ENCODE peak calls at places on chromosomes 3 and 15, in seven cellular contexts. One of them, this sample, is unnamed. For H3K4me1, the result is how much of the 10 kb centered on the place peaks cover.

GRCh38 chr3:152496286-152496685 is 227.6 kb downstream of the MBNL1 start:
- DNase-seq in right lobe of liver: no peak
- DNase-seq in trophoblast cell: no peak
- DNase-seq in tibial artery: no peak
- DNase-seq in Caco-2: no peak
- DNase-seq in right cardiac atrium: no peak
- DNase-seq in HepG2: no peak
- DNase-seq in this sample: no peak

GRCh38 chr3:23019596-23020300 is 183.4 kb upstream of the UBE2E2 start:
- DNase-seq in Caco-2: peak
- DNase-seq in right lobe of liver: no peak
- DNase-seq in HepG2: no peak
- DNase-seq in trophoblast cell: peak
- DNase-seq in right cardiac atrium: peak
- DNase-seq in tibial artery: no peak
- DNase-seq in this sample: no peak

GRCh38 chr3:117202415-117202814 is 492.8 kb downstream of the TUSC7 start:
- DNase-seq in right lobe of liver: no peak
- DNase-seq in Caco-2: no peak
- DNase-seq in HepG2: no peak
- DNase-seq in tibial artery: no peak
- DNase-seq in right cardiac atrium: no peak
- DNase-seq in trophoblast cell: no peak
- DNase-seq in this sample: no peak

GRCh38 chr3:133136114-133137041 is 98.2 kb downstream of the TMEM108 start:
- DNase-seq in tibial artery: no peak
- DNase-seq in right cardiac atrium: no peak
- DNase-seq in HepG2: no peak
- DNase-seq in Caco-2: no peak
- DNase-seq in trophoblast cell: no peak
- DNase-seq in right lobe of liver: no peak
- DNase-seq in this sample: no peak

GRCh38 chr3:177906573-177907229 is 629.5 kb upstream of the KCNMB2 start:
- DNase-seq in Caco-2: no peak
- DNase-seq in right cardiac atrium: no peak
- DNase-seq in tibial artery: no peak
- DNase-seq in HepG2: no peak
- DNase-seq in right lobe of liver: no peak
- DNase-seq in trophoblast cell: no peak
- DNase-seq in this sample: no peak

GRCh38 chr15:70451861-70452653 is 311.3 kb downstream of the UACA start:
- DNase-seq in tibial artery: no peak
- DNase-seq in trophoblast cell: peak
- DNase-seq in HepG2: no peak
- DNase-seq in right cardiac atrium: no peak
- DNase-seq in Caco-2: no peak
- DNase-seq in right lobe of liver: peak
- DNase-seq in this sample: no peak

GRCh38 chr3:4776980-4777581 is 202.2 kb upstream of the BHLHE40 start:
- DNase-seq in right lobe of liver: no peak
- DNase-seq in Caco-2: peak
- DNase-seq in tibial artery: no peak
- DNase-seq in trophoblast cell: peak
- DNase-seq in HepG2: no peak
- DNase-seq in right cardiac atrium: no peak
- DNase-seq in this sample: no peak

GRCh38 chr3:136753112-136753939 is 1.1 kb upstream of the STAG1 start:
- DNase-seq in right lobe of liver: no peak
- DNase-seq in tibial artery: no peak
- DNase-seq in Caco-2: no peak
- DNase-seq in trophoblast cell: no peak
- DNase-seq in HepG2: no peak
- DNase-seq in right cardiac atrium: no peak
- DNase-seq in this sample: no peak

GRCh38 chr3:55724851-55725250 is 237.7 kb upstream of the WNT5A start:
- DNase-seq in right lobe of liver: no peak
- DNase-seq in tibial artery: no peak
- DNase-seq in right cardiac atrium: no peak
- DNase-seq in Caco-2: no peak
- DNase-seq in trophoblast cell: no peak
- DNase-seq in HepG2: no peak
- DNase-seq in this sample: no peak

GRCh38 chr3:57152761-57153160 is 12.4 kb downstream of the IL17RD start:
- DNase-seq in right lobe of liver: no peak
- DNase-seq in trophoblast cell: no peak
- DNase-seq in Caco-2: no peak
- DNase-seq in right cardiac atrium: no peak
- DNase-seq in HepG2: no peak
- DNase-seq in tibial artery: no peak
- DNase-seq in this sample: no peak

GRCh38 chr3:57147071-57147470 is 18.1 kb downstream of the IL17RD start:
- DNase-seq in right cardiac atrium: no peak
- DNase-seq in HepG2: no peak
- DNase-seq in right lobe of liver: no peak
- DNase-seq in trophoblast cell: no peak
- DNase-seq in tibial artery: no peak
- DNase-seq in Caco-2: no peak
- DNase-seq in this sample: no peak

GRCh38 chr3:57151021-57151449 is 14.1 kb downstream of the IL17RD start:
- DNase-seq in Caco-2: no peak
- DNase-seq in tibial artery: no peak
- DNase-seq in right lobe of liver: no peak
- DNase-seq in right cardiac atrium: no peak
- DNase-seq in HepG2: no peak
- DNase-seq in trophoblast cell: no peak
- DNase-seq in this sample: no peak

GRCh38 chr3:57152150-57152549 is 13.0 kb downstream of the IL17RD start:
- DNase-seq in right lobe of liver: no peak
- DNase-seq in right cardiac atrium: peak
- DNase-seq in Caco-2: no peak
- DNase-seq in trophoblast cell: no peak
- DNase-seq in tibial artery: peak
- DNase-seq in HepG2: peak
- DNase-seq in this sample: no peak

DNA sequence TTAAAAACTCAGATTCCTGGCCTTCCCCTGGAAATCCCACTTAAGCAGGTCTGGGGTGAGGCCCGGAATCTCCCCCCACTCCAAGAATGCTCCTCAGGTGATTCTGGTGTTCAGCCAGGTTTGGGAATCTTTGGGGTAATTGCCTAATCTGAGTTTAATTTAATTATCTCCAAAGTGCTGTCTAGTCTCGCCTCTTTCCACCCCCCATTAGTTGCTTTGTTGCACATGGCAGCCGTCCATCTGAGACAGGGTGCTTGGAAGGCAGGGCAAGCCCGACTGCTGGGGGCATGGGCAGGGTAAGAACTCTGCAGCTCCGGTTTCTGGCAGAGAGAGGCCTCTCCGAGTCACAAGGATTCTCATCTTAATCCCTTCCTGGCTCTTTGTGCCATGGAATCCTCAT is 15.1 kb downstream of the IL17RD start:
- DNase-seq in HepG2: no peak
- DNase-seq in trophoblast cell: no peak
- DNase-seq in tibial artery: no peak
- DNase-seq in Caco-2: no peak
- DNase-seq in right lobe of liver: no peak
- DNase-seq in right cardiac atrium: no peak
- DNase-seq in this sample: no peak
- H3K4me1 ChIP-seq in HepG2: under half
- H3K4me1 ChIP-seq in trophoblast cell: under half
- H3K4me1 ChIP-seq in tibial artery: under half
- H3K4me1 ChIP-seq in Caco-2: under half
- H3K4me1 ChIP-seq in right lobe of liver: under half
- H3K4me1 ChIP-seq in right cardiac atrium: under half
- H3K4me1 ChIP-seq in this sample: under half

GRCh38 chr3:135597855-135598254 is 367.7 kb upstream of the PPP2R3A start:
- DNase-seq in tibial artery: no peak
- DNase-seq in trophoblast cell: no peak
- DNase-seq in Caco-2: no peak
- DNase-seq in right cardiac atrium: no peak
- DNase-seq in right lobe of liver: no peak
- DNase-seq in HepG2: no peak
- DNase-seq in this sample: no peak

DNA sequence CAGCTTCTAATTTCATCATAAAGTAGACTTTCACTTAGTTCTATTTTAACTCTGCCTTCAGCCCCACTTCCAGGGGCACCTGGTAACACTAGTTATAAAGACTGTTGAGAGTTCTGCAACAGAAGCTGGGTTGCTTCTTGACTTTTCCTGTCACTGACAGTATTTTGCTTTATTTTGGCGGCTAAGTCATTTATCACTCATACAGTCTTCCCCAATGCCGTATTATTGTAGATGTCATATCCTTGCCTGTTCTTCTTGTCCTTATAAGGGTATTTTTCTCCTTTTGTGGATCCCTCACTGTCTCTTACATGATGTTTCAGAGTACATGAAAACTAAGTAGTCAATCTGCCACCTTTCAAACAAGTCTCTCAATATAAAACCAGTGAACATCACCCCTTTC is 369.0 kb upstream of the PPP2R3A start:
- DNase-seq in Caco-2: no peak
- DNase-seq in HepG2: no peak
- DNase-seq in trophoblast cell: no peak
- DNase-seq in right lobe of liver: no peak
- DNase-seq in right cardiac atrium: no peak
- DNase-seq in tibial artery: no peak
- DNase-seq in this sample: no peak
- H3K4me3 ChIP-seq in Caco-2: no peak
- H3K4me3 ChIP-seq in HepG2: no peak
- H3K4me3 ChIP-seq in trophoblast cell: no peak
- H3K4me3 ChIP-seq in right lobe of liver: no peak
- H3K4me3 ChIP-seq in right cardiac atrium: no peak
- H3K4me3 ChIP-seq in tibial artery: no peak
- H3K4me3 ChIP-seq in this sample: no peak

GRCh38 chr3:129065727-129066087 is 5.1 kb downstream of the GP9 start:
- DNase-seq in right lobe of liver: no peak
- DNase-seq in right cardiac atrium: no peak
- DNase-seq in Caco-2: no peak
- DNase-seq in tibial artery: no peak
- DNase-seq in HepG2: no peak
- DNase-seq in trophoblast cell: no peak
- DNase-seq in this sample: no peak
- H3K4me1 ChIP-seq in right lobe of liver: under half
- H3K4me1 ChIP-seq in right cardiac atrium: under half
- H3K4me1 ChIP-seq in Caco-2: under half
- H3K4me1 ChIP-seq in tibial artery: under half
- H3K4me1 ChIP-seq in HepG2: under half
- H3K4me1 ChIP-seq in trophoblast cell: under half
- H3K4me1 ChIP-seq in this sample: under half

DNA sequence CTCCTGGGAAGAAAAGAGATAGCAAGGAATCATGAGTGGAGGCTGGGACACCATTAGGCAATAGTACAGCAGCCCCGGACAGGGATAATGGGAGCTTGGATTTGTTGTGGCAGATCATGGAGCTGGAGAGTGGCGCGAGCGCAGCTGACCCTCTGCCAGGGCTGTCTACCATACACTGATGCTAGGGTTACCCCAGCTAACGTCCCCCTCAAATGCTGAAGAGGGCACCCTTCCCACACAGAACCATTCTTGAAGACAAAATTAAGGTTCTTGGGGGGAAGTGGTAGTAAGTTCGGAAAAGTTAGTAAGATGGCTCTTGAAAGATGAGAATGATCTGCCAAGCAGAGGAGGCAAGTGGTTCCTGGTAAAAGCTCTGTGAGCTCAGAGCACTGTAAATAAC is 61.1 kb downstream of the ST3GAL6 start:
- DNase-seq in Caco-2: no peak
- DNase-seq in trophoblast cell: no peak
- DNase-seq in right lobe of liver: no peak
- DNase-seq in right cardiac atrium: no peak
- DNase-seq in HepG2: no peak
- DNase-seq in tibial artery: no peak
- DNase-seq in this sample: no peak
- H3K4me3 ChIP-seq in Caco-2: no peak
- H3K4me3 ChIP-seq in trophoblast cell: no peak
- H3K4me3 ChIP-seq in right lobe of liver: no peak
- H3K4me3 ChIP-seq in right cardiac atrium: no peak
- H3K4me3 ChIP-seq in HepG2: no peak
- H3K4me3 ChIP-seq in tibial artery: no peak
- H3K4me3 ChIP-seq in this sample: no peak

DNA sequence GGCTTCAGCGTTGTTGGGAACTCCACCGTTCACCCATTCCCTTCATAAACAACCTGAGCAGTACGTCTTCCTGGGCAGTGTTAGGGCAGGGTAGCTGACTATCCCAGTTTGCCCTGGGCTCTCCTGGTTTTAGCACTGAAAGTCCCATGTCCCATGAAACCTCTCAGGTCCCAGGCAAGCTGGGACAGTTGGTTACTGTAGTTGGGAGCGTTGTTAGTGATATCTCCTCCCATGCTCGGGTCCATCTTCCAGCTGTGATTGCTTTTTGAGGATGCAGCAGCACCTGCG is 60.9 kb upstream of the HERC1 start:
- DNase-seq in Caco-2: no peak
- DNase-seq in tibial artery: no peak
- DNase-seq in trophoblast cell: no peak
- DNase-seq in right lobe of liver: peak
- DNase-seq in HepG2: no peak
- DNase-seq in right cardiac atrium: no peak
- DNase-seq in this sample: no peak
- H3K4me1 ChIP-seq in Caco-2: under half
- H3K4me1 ChIP-seq in tibial artery: under half
- H3K4me1 ChIP-seq in trophoblast cell: under half
- H3K4me1 ChIP-seq in right lobe of liver: under half
- H3K4me1 ChIP-seq in HepG2: under half
- H3K4me1 ChIP-seq in right cardiac atrium: under half
- H3K4me1 ChIP-seq in this sample: half or more